ENCODE peak calls at places on chromosomes 12 and 14, in five cellular contexts. U is AG04449, B is fibroblast of lung, R is adrenal gland, M is heart right ventricle. J is an unnamed sample.

GRCh38 chr12:106226884-106227640 is 20.8 kb downstream of the CKAP4 start:
- DNase-seq in B (peak), R (no peak), U (no peak), M (no peak), J (peak)

GRCh38 chr12:124949066-124949465 is 34.6 kb upstream of the UBC start:
- DNase-seq in U (no peak), B (no peak), R (no peak), M (no peak), J (no peak)

GRCh38 chr14:55980970-55981369 is 137.2 kb upstream of the PELI2 start:
- DNase-seq in M (no peak), R (no peak), B (no peak), U (no peak), J (no peak)

GRCh38 chr14:22974530-22975313 is 7.6 kb downstream of the AJUBA start:
- DNase-seq in U (no peak), B (no peak), M (peak), R (peak), J (no peak)

GRCh38 chr12:43425361-43425760 is 126.6 kb downstream of the ADAMTS20 start:
- DNase-seq in U (no peak), B (no peak), M (no peak), R (no peak), J (no peak)

GRCh38 chr12:55697686-55698085 is 10.0 kb downstream of the ITGA7 start:
- DNase-seq in M (no peak), U (no peak), R (peak), B (no peak), J (no peak)

GRCh38 chr14:20454359-20454644 is 310 bp downstream of the OSGEP start:
- DNase-seq in U (no peak), M (no peak), B (peak), R (no peak), J (no peak)

GRCh38 chr14:105470812-105471771 is 3.5 kb upstream of the CRIP2 start:
- DNase-seq in U (no peak), B (no peak), M (peak), R (no peak), J (no peak)

GRCh38 chr12:132954471-132955048 is 1.5 kb downstream of the ZNF605 start:
- DNase-seq in R (no peak), M (no peak), U (no peak), B (peak), J (no peak)

GRCh38 chr12:24838531-24838950 is 110.4 kb downstream of the BCAT1 start:
- DNase-seq in B (peak), R (peak), U (peak), M (no peak), J (peak)

GRCh38 chr12:130710733-130711080 is 5.4 kb downstream of the RIMBP2 start:
- DNase-seq in R (no peak), M (no peak), B (no peak), U (no peak), J (no peak)

GRCh38 chr12:92784795-92785562 is 82.2 kb downstream of the PLEKHG7 start:
- DNase-seq in U (peak), M (no peak), R (no peak), B (peak), J (peak)

GRCh38 chr14:90760591-90761316 is 55.5 kb downstream of the TTC7B start:
- DNase-seq in U (no peak), B (peak), M (no peak), R (no peak), J (peak)

DNA sequence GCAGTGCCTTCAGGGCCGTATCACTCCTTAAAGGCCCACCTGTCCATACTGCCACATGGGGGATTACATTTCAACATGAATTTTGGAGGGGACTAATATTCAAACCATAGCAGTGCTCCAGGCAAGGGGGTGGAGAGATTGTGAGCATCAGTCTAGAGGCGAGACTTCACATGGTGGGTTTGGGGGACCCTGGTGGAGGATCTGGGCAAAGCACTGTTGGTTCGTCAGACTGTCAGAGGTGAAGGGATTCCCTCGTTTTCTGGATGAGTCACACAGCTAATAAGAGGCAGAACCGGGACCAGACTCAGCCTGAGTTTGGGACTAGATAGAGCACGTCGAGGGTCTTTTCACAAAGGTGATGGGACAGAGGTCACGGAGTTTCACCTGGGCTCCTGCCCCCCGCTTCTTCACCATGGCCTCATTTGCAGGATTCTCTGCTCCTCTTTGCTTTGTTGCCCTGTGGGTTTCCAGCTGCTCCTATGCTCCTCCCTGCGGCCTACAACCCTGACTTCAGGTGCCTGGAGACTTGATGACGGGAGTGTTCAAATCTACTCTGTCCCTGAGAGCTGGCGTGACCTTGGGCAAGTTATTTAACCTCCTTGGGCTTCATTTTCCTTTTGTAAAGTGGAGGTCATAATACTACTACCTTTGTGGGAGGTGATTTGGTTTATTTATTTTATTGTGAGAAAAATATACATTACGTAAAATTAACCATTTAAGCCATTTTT is 41.5 kb downstream of the TEAD4 start:
- DNase-seq in M (no peak), B (no peak), U (no peak), R (no peak), J (no peak)
- TF ChIP-seq CTCF in M (no peak), B (no peak), U (no peak), R (no peak), J (peak)

DNA sequence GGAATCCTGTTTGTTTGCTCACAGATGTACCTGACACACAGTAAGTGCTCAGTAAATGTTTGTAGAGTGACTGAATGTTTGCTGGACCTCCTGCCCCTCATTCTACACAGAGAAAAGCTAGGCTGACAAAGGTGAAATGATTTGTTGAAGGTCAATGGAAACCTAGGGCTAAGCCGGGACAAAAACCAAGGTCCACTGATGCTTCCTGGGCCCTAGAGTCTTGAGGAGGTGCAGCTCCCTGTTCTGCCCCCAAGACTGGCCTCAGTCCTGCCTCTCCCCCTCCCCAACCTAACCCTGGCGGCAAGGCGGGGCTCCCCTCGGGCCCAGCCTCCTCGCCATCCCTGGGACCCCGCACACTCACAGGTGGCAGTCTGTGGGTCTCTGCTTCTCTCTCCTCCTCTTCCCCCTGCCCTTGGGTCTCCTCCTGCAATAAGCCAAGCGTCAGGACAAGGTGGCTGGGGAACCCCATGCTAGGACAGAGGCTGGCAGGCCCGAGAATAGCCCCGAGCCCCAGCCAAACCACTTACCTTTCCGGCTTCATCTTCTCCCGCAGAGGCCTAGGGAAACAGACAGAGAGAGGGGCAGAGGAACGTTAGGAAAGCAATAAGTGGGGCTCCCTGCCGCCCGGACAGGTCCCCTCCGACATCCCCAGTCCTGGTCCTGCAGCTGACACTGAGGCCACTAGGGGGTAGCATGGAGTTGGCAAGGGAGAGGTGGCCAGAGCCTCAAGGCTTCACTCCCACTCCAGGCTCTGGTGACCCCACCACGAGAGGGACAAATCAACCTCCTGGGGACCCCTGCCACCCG is 9.3 kb downstream of the PGF start:
- DNase-seq in B (peak), M (peak), U (no peak), R (peak), J (peak)
- H3K4me3 ChIP-seq in B (no peak), M (no peak), U (no peak), R (no peak), J (no peak)

GRCh38 chr12:121709478-121709890 is 3.1 kb upstream of the TMEM120B start:
- DNase-seq in M (no peak), B (peak), R (no peak), U (peak), J (peak)
- TF ChIP-seq CTCF in M (no peak), B (no peak), R (no peak), U (no peak), J (no peak)

GRCh38 chr12:54430471-54431075 is 11.5 kb upstream of the ITGA5 start:
- DNase-seq in M (no peak), B (no peak), U (no peak), R (no peak), J (no peak)

GRCh38 chr12:54426690-54427089 is 7.6 kb upstream of the ITGA5 start:
- DNase-seq in M (no peak), U (no peak), R (no peak), B (no peak), J (no peak)

GRCh38 chr12:54428050-54429013 is 9.3 kb upstream of the ITGA5 start:
- DNase-seq in R (no peak), B (peak), U (no peak), M (no peak), J (peak)

GRCh38 chr12:54431911-54432814 is 13.1 kb upstream of the ITGA5 start:
- DNase-seq in R (peak), B (peak), M (peak), U (no peak), J (no peak)

DNA sequence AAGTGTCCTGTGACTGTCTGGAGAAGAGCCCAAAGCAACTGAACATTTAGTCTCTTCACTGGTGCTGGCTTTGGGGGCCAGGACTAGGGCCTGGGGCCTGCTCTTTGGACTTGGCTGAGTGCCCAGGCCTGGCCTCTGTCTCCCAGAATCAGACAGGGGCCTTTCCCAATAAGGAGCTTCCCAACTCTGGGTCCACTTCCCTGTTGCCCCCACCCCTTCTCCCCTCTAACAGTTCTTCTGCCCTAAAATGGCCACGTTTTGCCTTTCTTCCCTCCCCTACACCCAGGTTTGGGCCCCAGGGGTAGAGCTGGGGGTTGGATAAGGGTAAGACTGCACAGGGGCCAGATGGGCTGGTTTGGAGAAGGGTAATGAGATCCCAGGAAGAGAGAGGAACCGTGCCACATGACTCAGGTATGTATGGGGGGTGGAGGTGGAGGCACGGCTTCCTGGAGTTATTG is 10.0 kb upstream of the ITGA5 start:
- DNase-seq in R (no peak), U (no peak), M (no peak), B (no peak), J (no peak)
- H3K4me3 ChIP-seq in R (no peak), U (no peak), M (no peak), B (no peak), J (no peak)

GRCh38 chr14:67934087-67934486 is 114.5 kb downstream of the RAD51B start:
- DNase-seq in M (no peak), R (no peak), U (peak), B (peak), J (peak)
- TF ChIP-seq CTCF in M (peak), R (peak), U (peak), B (peak), J (peak)

GRCh38 chr12:70722584-70723343 is 85.5 kb upstream of the PTPRB start:
- DNase-seq in U (no peak), R (no peak), M (no peak), B (peak), J (peak)

GRCh38 chr12:70721216-70721615 is 84.0 kb upstream of the PTPRB start:
- DNase-seq in U (no peak), R (no peak), B (no peak), M (no peak), J (no peak)

GRCh38 chr12:70719084-70719483 is 81.9 kb upstream of the PTPRB start:
- DNase-seq in B (no peak), U (no peak), R (no peak), M (no peak), J (no peak)

GRCh38 chr12:70721958-70722357 is 84.7 kb upstream of the PTPRB start:
- DNase-seq in R (peak), U (no peak), M (no peak), B (no peak), J (no peak)

GRCh38 chr12:70719672-70720420 is 82.6 kb upstream of the PTPRB start:
- DNase-seq in R (peak), B (peak), M (peak), U (peak), J (peak)
- H3K4me3 ChIP-seq in R (no peak), B (peak), M (peak), U (peak), J (peak)